ENCODE peak calls at places on chromosomes 3 and 15, in ten cellular contexts. W, L, O, R, S, X, Y, C, M and Q are unnamed samples.

GRCh38 chr3:132655471-132655870 is 4.1 kb downstream of the ACAD11 start:
- DNase-seq in W (no peak), L (no peak), O (no peak), R (no peak), S (no peak), X (no peak), Y (no peak), C (no peak), M (no peak), Q (no peak)

GRCh38 chr3:72938471-72939265 is 50.8 kb downstream of the GXYLT2 start:
- DNase-seq in W (no peak), L (peak), O (no peak), R (peak), S (no peak), X (peak), Y (peak), C (peak), M (no peak), Q (peak)

GRCh38 chr3:29026301-29026700 is 254.6 kb upstream of the RBMS3 start:
- DNase-seq in W (no peak), L (no peak), O (no peak), R (no peak), S (no peak), X (no peak), Y (no peak), C (no peak), M (no peak), Q (no peak)

GRCh38 chr3:187610926-187611545 is 59.2 kb downstream of the SST start:
- DNase-seq in W (no peak), L (no peak), O (no peak), R (peak), S (no peak), X (no peak), Y (no peak), C (no peak), M (no peak), Q (no peak)

GRCh38 chr15:58284293-58284692 is 146.1 kb downstream of the AQP9 start:
- DNase-seq in W (no peak), L (no peak), O (no peak), R (no peak), S (no peak), X (no peak), Y (no peak), C (no peak), M (no peak), Q (no peak)

GRCh38 chr15:92666780-92667179 is 11.2 kb upstream of the FAM174B start:
- DNase-seq in W (peak), L (no peak), O (no peak), R (no peak), S (no peak), X (no peak), Y (no peak), C (no peak), M (no peak), Q (no peak)

GRCh38 chr15:82139823-82140268 is 94.0 kb upstream of the MEX3B start:
- DNase-seq in W (no peak), L (peak), O (no peak), R (peak), S (no peak), X (peak), Y (no peak), C (no peak), M (no peak), Q (peak)

GRCh38 chr15:77021088-77021481 is 26.2 kb downstream of the PSTPIP1 start:
- DNase-seq in W (no peak), L (no peak), O (no peak), R (peak), S (no peak), X (no peak), Y (no peak), C (no peak), M (no peak), Q (no peak)

GRCh38 chr3:190546881-190547510 is 33.1 kb downstream of the IL1RAP start:
- DNase-seq in W (no peak), L (no peak), O (no peak), R (no peak), S (no peak), X (no peak), Y (no peak), C (no peak), M (no peak), Q (no peak)

GRCh38 chr3:139338405-139338804 is 5.4 kb upstream of the MRPS22 start:
- DNase-seq in W (no peak), L (no peak), O (no peak), R (no peak), S (peak), X (no peak), Y (no peak), C (no peak), M (no peak), Q (no peak)

GRCh38 chr15:48823237-48823636 is 12.4 kb upstream of the CEP152 start:
- DNase-seq in W (no peak), L (peak), O (no peak), R (no peak), S (no peak), X (no peak), Y (no peak), C (no peak), M (no peak), Q (peak)

GRCh38 chr15:62988701-62989100 is 53.8 kb upstream of the TPM1 start:
- DNase-seq in W (no peak), L (no peak), O (no peak), R (no peak), S (no peak), X (no peak), Y (no peak), C (no peak), M (no peak), Q (no peak)

GRCh38 chr3:57094606-57095005 is 34.1 kb downstream of the SPATA12 start:
- DNase-seq in W (no peak), L (no peak), O (no peak), R (no peak), S (no peak), X (no peak), Y (no peak), C (no peak), M (no peak), Q (no peak)

GRCh38 chr3:108329508-108329907 is 33.2 kb downstream of the HHLA2 start:
- DNase-seq in W (no peak), L (no peak), O (no peak), R (no peak), S (no peak), X (no peak), Y (no peak), C (no peak), M (no peak), Q (no peak)

GRCh38 chr15:47725924-47726323 is 8.6 kb downstream of the SEMA6D start:
- DNase-seq in W (peak), L (no peak), O (no peak), R (no peak), S (no peak), X (no peak), Y (no peak), C (no peak), M (no peak), Q (no peak)

GRCh38 chr3:57855281-57855680 is 99.2 kb downstream of the SLMAP start:
- DNase-seq in W (no peak), L (peak), O (no peak), R (peak), S (no peak), X (no peak), Y (no peak), C (no peak), M (no peak), Q (no peak)

GRCh38 chr3:150286390-150287147 is 121.5 kb upstream of the TSC22D2 start:
- DNase-seq in W (peak), L (no peak), O (no peak), R (peak), S (no peak), X (peak), Y (peak), C (no peak), M (no peak), Q (peak)

GRCh38 chr15:68313501-68314390 is 36.2 kb downstream of the FEM1B start:
- DNase-seq in W (no peak), L (no peak), O (no peak), R (no peak), S (peak), X (no peak), Y (no peak), C (no peak), M (peak), Q (no peak)

GRCh38 chr3:107258285-107258684 is 119.0 kb upstream of the CCDC54 start:
- DNase-seq in W (no peak), L (no peak), O (no peak), R (no peak), S (no peak), X (no peak), Y (no peak), C (no peak), M (no peak), Q (no peak)

GRCh38 chr15:67164811-67165652 is 89.4 kb downstream of the AAGAB start:
- DNase-seq in W (no peak), L (peak), O (no peak), R (peak), S (no peak), X (no peak), Y (no peak), C (peak), M (no peak), Q (peak)

GRCh38 chr15:67914537-67915373 is 74.9 kb upstream of the RNU6-1 start:
- DNase-seq in W (peak), L (peak), O (no peak), R (peak), S (peak), X (no peak), Y (no peak), C (peak), M (peak), Q (peak)

GRCh38 chr3:140050396-140050795 is 115.4 kb downstream of the CLSTN2 start:
- DNase-seq in W (no peak), L (no peak), O (no peak), R (no peak), S (no peak), X (no peak), Y (no peak), C (no peak), M (no peak), Q (no peak)

GRCh38 chr3:46019707-46020106 is 7.6 kb downstream of the XCR1 start:
- DNase-seq in W (no peak), L (no peak), O (no peak), R (peak), S (no peak), X (no peak), Y (no peak), C (no peak), M (no peak), Q (no peak)

GRCh38 chr15:58293622-58294550 is 137.9 kb upstream of the LIPC start:
- DNase-seq in W (no peak), L (no peak), O (no peak), R (no peak), S (no peak), X (no peak), Y (no peak), C (no peak), M (no peak), Q (no peak)

GRCh38 chr3:14758297-14758696 is 60.5 kb upstream of the FGD5 start:
- DNase-seq in W (no peak), L (no peak), O (no peak), R (no peak), S (no peak), X (no peak), Y (no peak), C (no peak), M (no peak), Q (no peak)

GRCh38 chr3:177345049-177345972 is 148.0 kb upstream of the TBL1XR1 start:
- DNase-seq in W (peak), L (peak), O (peak), R (peak), S (no peak), X (peak), Y (no peak), C (peak), M (no peak), Q (peak)

GRCh38 chr15:88193415-88193814 is 63.1 kb downstream of the NTRK3 start:
- DNase-seq in W (no peak), L (no peak), O (no peak), R (no peak), S (no peak), X (no peak), Y (no peak), C (no peak), M (no peak), Q (peak)